ENCODE peak calls at places on chromosomes 7 and 10, in ten cellular contexts. One of them, this sample, is unnamed. For H3K4me1 and H3K27me3, the result is how much of the 10 kb centered on the place peaks cover.

GRCh38 chr10:18437486-18437885 is 213.9 kb downstream of the NSUN6 start:
- DNase-seq in upper lobe of right lung: no peak
- DNase-seq in body of pancreas: no peak
- DNase-seq in CD8-positive, alpha-beta T cell: no peak
- DNase-seq in hepatocyte: no peak
- DNase-seq in tibial nerve: no peak
- DNase-seq in fibroblast of lung: no peak
- DNase-seq in HCT116: no peak
- DNase-seq in effector memory CD4-positive, alpha-beta T cell: no peak
- DNase-seq in neural progenitor cell: no peak
- DNase-seq in this sample: no peak

GRCh38 chr10:27223964-27224363 is 16.6 kb downstream of the ACBD5 start:
- DNase-seq in body of pancreas: peak
- DNase-seq in hepatocyte: peak
- DNase-seq in fibroblast of lung: peak
- DNase-seq in neural progenitor cell: peak
- DNase-seq in HCT116: no peak
- DNase-seq in CD8-positive, alpha-beta T cell: no peak
- DNase-seq in upper lobe of right lung: no peak
- DNase-seq in effector memory CD4-positive, alpha-beta T cell: no peak
- DNase-seq in tibial nerve: peak
- DNase-seq in this sample: peak

GRCh38 chr7:121120921-121121320 is 132.4 kb downstream of the CPED1 start:
- DNase-seq in body of pancreas: no peak
- DNase-seq in tibial nerve: no peak
- DNase-seq in CD8-positive, alpha-beta T cell: no peak
- DNase-seq in HCT116: no peak
- DNase-seq in fibroblast of lung: no peak
- DNase-seq in effector memory CD4-positive, alpha-beta T cell: no peak
- DNase-seq in hepatocyte: no peak
- DNase-seq in upper lobe of right lung: no peak
- DNase-seq in neural progenitor cell: no peak
- DNase-seq in this sample: no peak

GRCh38 chr7:140214075-140214684 is 37.4 kb upstream of the KDM7A start:
- DNase-seq in effector memory CD4-positive, alpha-beta T cell: no peak
- DNase-seq in hepatocyte: no peak
- DNase-seq in fibroblast of lung: peak
- DNase-seq in HCT116: no peak
- DNase-seq in upper lobe of right lung: no peak
- DNase-seq in tibial nerve: peak
- DNase-seq in CD8-positive, alpha-beta T cell: no peak
- DNase-seq in neural progenitor cell: no peak
- DNase-seq in body of pancreas: peak
- DNase-seq in this sample: no peak

GRCh38 chr10:69475433-69475830 is 24.2 kb downstream of the TSPAN15 start:
- DNase-seq in HCT116: no peak
- DNase-seq in tibial nerve: no peak
- DNase-seq in effector memory CD4-positive, alpha-beta T cell: no peak
- DNase-seq in CD8-positive, alpha-beta T cell: no peak
- DNase-seq in upper lobe of right lung: no peak
- DNase-seq in body of pancreas: no peak
- DNase-seq in hepatocyte: no peak
- DNase-seq in fibroblast of lung: no peak
- DNase-seq in neural progenitor cell: no peak
- DNase-seq in this sample: no peak

GRCh38 chr7:114864278-114864677 is 57.6 kb upstream of the MDFIC start:
- DNase-seq in fibroblast of lung: peak
- DNase-seq in hepatocyte: no peak
- DNase-seq in CD8-positive, alpha-beta T cell: no peak
- DNase-seq in upper lobe of right lung: no peak
- DNase-seq in HCT116: no peak
- DNase-seq in body of pancreas: no peak
- DNase-seq in neural progenitor cell: no peak
- DNase-seq in tibial nerve: no peak
- DNase-seq in effector memory CD4-positive, alpha-beta T cell: no peak
- DNase-seq in this sample: no peak

GRCh38 chr10:117734626-117735405 is 192.3 kb downstream of the EMX2 start:
- DNase-seq in tibial nerve: no peak
- DNase-seq in fibroblast of lung: no peak
- DNase-seq in effector memory CD4-positive, alpha-beta T cell: no peak
- DNase-seq in neural progenitor cell: peak
- DNase-seq in HCT116: no peak
- DNase-seq in upper lobe of right lung: no peak
- DNase-seq in hepatocyte: no peak
- DNase-seq in CD8-positive, alpha-beta T cell: no peak
- DNase-seq in body of pancreas: no peak
- DNase-seq in this sample: no peak

GRCh38 chr10:122441961-122442360 is 12.5 kb upstream of the ARMS2 start:
- DNase-seq in CD8-positive, alpha-beta T cell: no peak
- DNase-seq in neural progenitor cell: no peak
- DNase-seq in effector memory CD4-positive, alpha-beta T cell: no peak
- DNase-seq in hepatocyte: peak
- DNase-seq in HCT116: no peak
- DNase-seq in upper lobe of right lung: no peak
- DNase-seq in fibroblast of lung: no peak
- DNase-seq in body of pancreas: no peak
- DNase-seq in tibial nerve: no peak
- DNase-seq in this sample: no peak

GRCh38 chr10:120505056-120505455 is 48.0 kb downstream of the PLPP4 start:
- DNase-seq in hepatocyte: no peak
- DNase-seq in fibroblast of lung: no peak
- DNase-seq in CD8-positive, alpha-beta T cell: no peak
- DNase-seq in HCT116: no peak
- DNase-seq in effector memory CD4-positive, alpha-beta T cell: no peak
- DNase-seq in neural progenitor cell: peak
- DNase-seq in upper lobe of right lung: no peak
- DNase-seq in body of pancreas: no peak
- DNase-seq in tibial nerve: no peak
- DNase-seq in this sample: no peak

GRCh38 chr7:134865001-134865845 is 85.8 kb downstream of the CALD1 start:
- DNase-seq in neural progenitor cell: peak
- DNase-seq in upper lobe of right lung: no peak
- DNase-seq in body of pancreas: no peak
- DNase-seq in tibial nerve: no peak
- DNase-seq in fibroblast of lung: peak
- DNase-seq in CD8-positive, alpha-beta T cell: peak
- DNase-seq in hepatocyte: no peak
- DNase-seq in HCT116: no peak
- DNase-seq in effector memory CD4-positive, alpha-beta T cell: no peak
- DNase-seq in this sample: peak

GRCh38 chr7:13989138-13989943 is at the start of gene ETV1:
- DNase-seq in neural progenitor cell: peak
- DNase-seq in effector memory CD4-positive, alpha-beta T cell: no peak
- DNase-seq in tibial nerve: peak
- DNase-seq in upper lobe of right lung: peak
- DNase-seq in hepatocyte: peak
- DNase-seq in fibroblast of lung: peak
- DNase-seq in CD8-positive, alpha-beta T cell: no peak
- DNase-seq in HCT116: no peak
- DNase-seq in body of pancreas: peak
- DNase-seq in this sample: no peak

GRCh38 chr7:116524609-116525297 is at the start of gene CAV1:
- DNase-seq in tibial nerve: peak
- DNase-seq in hepatocyte: peak
- DNase-seq in body of pancreas: peak
- DNase-seq in neural progenitor cell: peak
- DNase-seq in CD8-positive, alpha-beta T cell: no peak
- DNase-seq in effector memory CD4-positive, alpha-beta T cell: no peak
- DNase-seq in upper lobe of right lung: peak
- DNase-seq in HCT116: peak
- DNase-seq in fibroblast of lung: peak
- DNase-seq in this sample: peak

GRCh38 chr10:105974803-105975456 is 1189.6 kb downstream of the SORCS1 start:
- DNase-seq in neural progenitor cell: peak
- DNase-seq in CD8-positive, alpha-beta T cell: no peak
- DNase-seq in HCT116: no peak
- DNase-seq in upper lobe of right lung: no peak
- DNase-seq in hepatocyte: peak
- DNase-seq in tibial nerve: peak
- DNase-seq in body of pancreas: peak
- DNase-seq in fibroblast of lung: peak
- DNase-seq in effector memory CD4-positive, alpha-beta T cell: no peak
- DNase-seq in this sample: no peak

GRCh38 chr7:17129218-17129617 is 169.2 kb upstream of the AHR start:
- DNase-seq in HCT116: no peak
- DNase-seq in hepatocyte: no peak
- DNase-seq in effector memory CD4-positive, alpha-beta T cell: no peak
- DNase-seq in tibial nerve: no peak
- DNase-seq in upper lobe of right lung: no peak
- DNase-seq in body of pancreas: no peak
- DNase-seq in neural progenitor cell: no peak
- DNase-seq in fibroblast of lung: no peak
- DNase-seq in CD8-positive, alpha-beta T cell: no peak
- DNase-seq in this sample: no peak
- H3K4me1 ChIP-seq in HCT116: under half
- H3K4me1 ChIP-seq in hepatocyte: under half
- H3K4me1 ChIP-seq in effector memory CD4-positive, alpha-beta T cell: under half
- H3K4me1 ChIP-seq in tibial nerve: under half
- H3K4me1 ChIP-seq in upper lobe of right lung: under half
- H3K4me1 ChIP-seq in body of pancreas: under half
- H3K4me1 ChIP-seq in neural progenitor cell: under half
- H3K4me1 ChIP-seq in fibroblast of lung: under half
- H3K4me1 ChIP-seq in CD8-positive, alpha-beta T cell: under half
- H3K4me1 ChIP-seq in this sample: under half

DNA sequence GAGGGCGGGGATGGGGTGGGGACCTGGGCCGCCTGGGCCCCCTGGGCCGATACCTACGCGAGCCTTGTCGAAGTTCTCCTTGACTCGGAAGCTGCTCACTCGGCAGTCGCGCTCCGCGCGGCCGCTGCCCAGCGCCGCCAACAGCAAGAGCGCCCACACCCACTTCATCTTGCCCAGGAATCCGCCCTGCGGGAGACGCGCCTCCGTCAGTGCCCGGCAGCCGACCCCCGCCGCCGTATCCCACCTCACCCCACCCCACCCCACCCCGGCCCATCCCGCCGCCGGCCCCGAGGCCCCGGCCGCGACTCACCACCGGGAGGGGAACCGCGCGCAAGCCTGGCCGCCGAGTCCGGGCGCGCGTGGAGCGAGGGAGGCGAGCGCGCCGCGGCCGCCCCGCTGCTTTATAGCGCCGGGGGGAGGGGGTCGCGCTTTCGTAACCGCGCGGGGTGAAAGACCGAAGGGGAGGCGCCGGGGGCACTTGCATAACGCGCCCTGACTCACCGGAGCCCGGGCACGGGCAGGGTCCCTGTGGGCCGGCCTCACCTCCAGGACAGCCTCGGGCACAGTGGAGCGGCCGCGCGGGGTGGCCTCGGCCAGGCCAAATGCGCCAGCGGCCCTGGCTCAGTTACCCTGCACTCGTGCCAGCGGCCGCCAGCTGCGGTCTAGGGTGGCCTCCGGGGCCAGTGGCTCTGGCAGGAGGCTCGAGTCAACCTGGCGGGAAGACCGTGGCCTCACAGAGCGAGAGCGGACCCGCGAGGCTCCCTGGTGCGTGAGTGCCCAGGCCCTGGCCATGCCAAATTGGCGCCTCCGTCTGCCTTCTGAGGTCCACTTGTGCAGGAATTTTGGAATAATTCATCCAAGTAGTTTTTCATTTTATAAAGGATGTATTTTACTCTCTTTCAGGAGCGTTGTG is at the start of gene RBP4:
- DNase-seq in body of pancreas: no peak
- DNase-seq in CD8-positive, alpha-beta T cell: no peak
- DNase-seq in tibial nerve: peak
- DNase-seq in fibroblast of lung: peak
- DNase-seq in upper lobe of right lung: peak
- DNase-seq in hepatocyte: peak
- DNase-seq in HCT116: no peak
- DNase-seq in neural progenitor cell: peak
- DNase-seq in effector memory CD4-positive, alpha-beta T cell: no peak
- DNase-seq in this sample: no peak
- H3K4me3 ChIP-seq in body of pancreas: no peak
- H3K4me3 ChIP-seq in CD8-positive, alpha-beta T cell: no peak
- H3K4me3 ChIP-seq in tibial nerve: no peak
- H3K4me3 ChIP-seq in fibroblast of lung: no peak
- H3K4me3 ChIP-seq in upper lobe of right lung: peak
- H3K4me3 ChIP-seq in hepatocyte: peak
- H3K4me3 ChIP-seq in HCT116: no peak
- H3K4me3 ChIP-seq in neural progenitor cell: peak
- H3K4me3 ChIP-seq in effector memory CD4-positive, alpha-beta T cell: no peak
- H3K4me3 ChIP-seq in this sample: no peak

DNA sequence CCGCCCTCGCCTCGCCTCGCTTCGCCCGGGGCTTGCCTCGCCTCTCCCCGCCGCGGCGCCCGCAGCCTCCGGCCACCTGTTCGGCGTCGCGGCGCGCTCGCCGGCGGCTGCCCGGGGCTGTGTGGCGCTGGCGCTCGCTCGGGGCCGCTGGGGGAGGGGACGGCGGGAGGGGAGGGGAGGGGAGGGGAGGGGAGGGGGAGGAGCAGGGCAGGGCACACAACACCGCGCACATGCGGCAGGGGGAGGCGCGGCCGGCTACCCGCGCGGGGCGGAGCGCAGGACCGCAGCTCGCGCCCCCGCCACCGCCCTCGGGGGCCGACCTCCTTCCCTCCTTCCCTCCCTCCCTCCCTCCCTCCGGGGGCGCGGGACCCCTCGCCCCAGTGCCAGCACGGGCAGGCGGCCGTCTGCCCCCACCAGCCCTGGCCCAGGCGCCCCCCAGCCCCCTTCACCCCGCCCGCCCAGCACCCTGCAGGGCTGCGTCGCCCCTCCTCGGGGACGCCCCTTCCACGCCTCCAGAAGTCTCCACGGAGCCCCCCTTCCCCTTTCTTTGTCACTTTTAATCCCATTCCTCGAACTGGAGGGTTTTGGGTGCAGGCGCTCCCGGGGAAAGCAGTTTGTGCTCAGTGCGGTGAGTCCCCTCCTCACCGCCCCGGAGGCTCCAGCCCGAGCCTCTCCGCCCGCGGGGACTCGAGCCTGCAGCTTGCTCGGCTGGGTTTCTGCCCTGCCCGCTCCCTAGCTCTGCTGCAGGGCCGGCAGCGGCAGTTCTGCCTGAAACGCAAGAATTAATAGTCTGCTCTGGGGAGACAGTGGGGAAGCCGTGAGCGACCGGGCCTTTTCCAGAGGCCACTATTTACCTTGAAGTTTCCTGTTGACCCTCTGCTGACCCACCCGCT is at the start of gene PARD3:
- DNase-seq in hepatocyte: peak
- DNase-seq in HCT116: no peak
- DNase-seq in upper lobe of right lung: peak
- DNase-seq in CD8-positive, alpha-beta T cell: no peak
- DNase-seq in fibroblast of lung: peak
- DNase-seq in tibial nerve: peak
- DNase-seq in effector memory CD4-positive, alpha-beta T cell: no peak
- DNase-seq in body of pancreas: peak
- DNase-seq in neural progenitor cell: peak
- DNase-seq in this sample: no peak
- H3K27me3 ChIP-seq in hepatocyte: under half
- H3K27me3 ChIP-seq in HCT116: under half
- H3K27me3 ChIP-seq in upper lobe of right lung: under half
- H3K27me3 ChIP-seq in CD8-positive, alpha-beta T cell: under half
- H3K27me3 ChIP-seq in fibroblast of lung: under half
- H3K27me3 ChIP-seq in tibial nerve: under half
- H3K27me3 ChIP-seq in effector memory CD4-positive, alpha-beta T cell: under half
- H3K27me3 ChIP-seq in body of pancreas: under half
- H3K27me3 ChIP-seq in neural progenitor cell: under half
- H3K27me3 ChIP-seq in this sample: under half

DNA sequence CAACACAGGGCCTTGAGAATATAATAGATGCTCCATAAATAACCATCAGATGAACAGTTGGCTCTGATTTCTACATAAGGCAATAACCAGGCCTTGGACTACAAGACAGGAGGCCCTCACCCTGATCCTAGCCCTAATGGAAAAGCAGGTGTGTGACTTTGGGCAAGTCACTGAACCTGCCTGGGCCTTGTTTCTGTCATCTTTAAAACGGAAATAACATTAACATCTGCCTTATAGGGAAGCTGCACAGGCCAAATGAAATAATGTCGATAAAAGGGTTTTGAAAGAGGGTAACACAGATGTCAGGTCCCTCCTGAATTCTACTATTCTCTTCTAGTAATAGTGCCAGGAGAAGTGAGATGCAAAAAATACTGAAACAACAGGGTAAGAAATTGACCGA is 20.7 kb downstream of the PIK3AP1 start:
- DNase-seq in hepatocyte: no peak
- DNase-seq in effector memory CD4-positive, alpha-beta T cell: no peak
- DNase-seq in neural progenitor cell: no peak
- DNase-seq in CD8-positive, alpha-beta T cell: no peak
- DNase-seq in body of pancreas: no peak
- DNase-seq in upper lobe of right lung: no peak
- DNase-seq in fibroblast of lung: no peak
- DNase-seq in tibial nerve: no peak
- DNase-seq in HCT116: no peak
- DNase-seq in this sample: no peak
- H3K4me1 ChIP-seq in hepatocyte: under half
- H3K4me1 ChIP-seq in effector memory CD4-positive, alpha-beta T cell: under half
- H3K4me1 ChIP-seq in neural progenitor cell: under half
- H3K4me1 ChIP-seq in CD8-positive, alpha-beta T cell: under half
- H3K4me1 ChIP-seq in body of pancreas: under half
- H3K4me1 ChIP-seq in upper lobe of right lung: under half
- H3K4me1 ChIP-seq in fibroblast of lung: under half
- H3K4me1 ChIP-seq in tibial nerve: under half
- H3K4me1 ChIP-seq in HCT116: under half
- H3K4me1 ChIP-seq in this sample: under half